ENCODE peak calls at places on chromosomes 5 and 9, in six cellular contexts. V is Karpas-422, U is AG09309, Z is NT2/D1, F is lung, W is neural progenitor cell. M is an unnamed sample.
A peak's percentile ranks its signal among the peaks of the same experiment; 100 is the strongest.

GRCh38 chr5:17951392-17952169 is 317.3 kb downstream of the TAF11L14 start:
- DNase-seq in V (no peak), U (no peak), Z (peak; percentile 55), F (no peak), W (peak; percentile 60), M (peak; percentile 55)

GRCh38 chr9:90860826-90861225 is 59.2 kb downstream of the SYK start:
- DNase-seq in V (peak; percentile 65), U (no peak), Z (no peak), F (peak; percentile 33), W (no peak), M (no peak)

GRCh38 chr5:32311404-32312193 is 1.1 kb downstream of the MTMR12 start:
- DNase-seq in V (peak; percentile 97), U (no peak), Z (peak; percentile 8), F (no peak), W (peak; percentile 15), M (no peak)

GRCh38 chr5:157900644-157901043 is 41.7 kb upstream of the CLINT1 start:
- DNase-seq in V (no peak), U (no peak), Z (peak; percentile 8), F (no peak), W (peak; percentile 50), M (no peak)

GRCh38 chr9:93010056-93010455 is 48.4 kb upstream of the SUSD3 start:
- DNase-seq in V (no peak), U (no peak), Z (no peak), F (no peak), W (no peak), M (no peak)

GRCh38 chr9:128638580-128638979 is 18.1 kb downstream of the DYNC2I2 start:
- DNase-seq in V (peak; percentile 38), U (no peak), Z (no peak), F (no peak), W (no peak), M (no peak)

GRCh38 chr9:81370096-81370495 is 319.3 kb downstream of the TLE1 start:
- DNase-seq in V (no peak), U (no peak), Z (no peak), F (no peak), W (no peak), M (no peak)

GRCh38 chr5:136891175-136891574 is 525.8 kb upstream of the TRPC7 start:
- DNase-seq in V (no peak), U (no peak), Z (no peak), F (no peak), W (no peak), M (no peak)

GRCh38 chr5:166117744-166118072 is 2173.7 kb upstream of the WWC1 start:
- DNase-seq in V (no peak), U (no peak), Z (no peak), F (no peak), W (no peak), M (no peak)

GRCh38 chr9:115018547-115019435 is 88.4 kb upstream of the TNFSF8 start:
- DNase-seq in V (no peak), U (peak; percentile 94), Z (no peak), F (no peak), W (no peak), M (no peak)

GRCh38 chr9:18666348-18666747 is 192.4 kb downstream of the ADAMTSL1 start:
- DNase-seq in V (no peak), U (no peak), Z (no peak), F (no peak), W (no peak), M (no peak)

DNA sequence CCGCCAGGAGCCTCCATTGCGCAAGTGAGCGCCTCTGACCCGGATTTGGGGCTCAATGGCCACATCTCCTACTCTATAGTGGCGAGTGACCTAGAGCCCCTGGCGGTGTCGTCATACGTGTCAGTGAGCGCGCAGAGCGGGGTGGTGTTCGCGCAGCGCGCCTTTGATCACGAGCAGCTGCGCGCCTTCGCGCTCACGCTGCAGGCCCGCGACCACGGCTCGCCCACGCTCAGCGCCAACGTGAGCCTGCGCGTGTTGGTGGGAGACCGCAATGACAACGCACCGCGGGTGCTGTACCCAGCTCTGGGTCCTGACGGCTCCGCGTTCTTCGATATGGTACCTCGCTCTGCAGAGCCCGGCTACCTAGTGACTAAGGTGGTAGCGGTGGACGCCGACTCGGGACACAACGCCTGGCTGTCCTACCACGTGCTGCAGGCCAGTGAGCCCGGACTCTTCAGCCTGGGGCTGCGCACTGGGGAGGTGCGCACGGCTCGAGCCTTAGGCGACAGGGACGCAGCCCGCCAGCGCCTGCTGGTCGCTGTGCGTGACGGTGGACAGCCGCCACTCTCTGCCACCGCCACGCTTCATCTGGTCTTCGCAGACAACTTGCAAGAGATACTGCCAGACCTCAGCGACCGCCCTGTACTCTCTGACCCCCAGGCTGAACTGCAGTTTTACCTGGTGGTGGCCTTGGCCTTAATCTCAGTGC is 1.9 kb downstream of the PCDHGB6 start:
- DNase-seq in V (no peak), U (no peak), Z (no peak), F (no peak), W (no peak), M (no peak)
- H3K4me3 ChIP-seq in V (no peak overlapping the region), U (no peak overlapping the region), Z (no peak overlapping the region), F (no peak overlapping the region), W (no peak overlapping the region), M (no peak overlapping the region)

DNA sequence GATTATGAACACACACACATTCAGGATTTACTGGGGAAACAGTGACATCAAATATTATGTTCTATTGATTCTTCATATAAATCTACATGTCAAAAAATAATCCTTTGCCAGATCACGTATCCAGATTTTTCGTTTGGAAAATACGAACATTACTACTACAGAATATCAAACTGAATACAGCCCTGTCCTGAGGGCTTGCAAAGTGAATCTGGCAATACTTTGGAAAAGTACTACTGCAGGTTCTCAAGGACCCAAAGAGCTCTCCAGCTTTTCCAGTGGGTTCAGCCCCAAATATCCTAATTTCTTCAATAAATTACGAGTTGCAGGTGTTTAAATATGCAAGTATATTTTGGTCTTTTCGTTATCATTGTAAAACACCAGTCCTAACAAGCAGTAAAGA is 411 bp upstream of the NDUFS4 start:
- DNase-seq in V (no peak), U (no peak), Z (no peak), F (no peak), W (no peak), M (no peak)
- H3K4me3 ChIP-seq in V (peak overlapping the region; percentile 87), U (peak overlapping the region; percentile 99), Z (peak overlapping the region; percentile 51), F (no peak overlapping the region), W (peak overlapping the region; percentile 82), M (no peak overlapping the region)

DNA sequence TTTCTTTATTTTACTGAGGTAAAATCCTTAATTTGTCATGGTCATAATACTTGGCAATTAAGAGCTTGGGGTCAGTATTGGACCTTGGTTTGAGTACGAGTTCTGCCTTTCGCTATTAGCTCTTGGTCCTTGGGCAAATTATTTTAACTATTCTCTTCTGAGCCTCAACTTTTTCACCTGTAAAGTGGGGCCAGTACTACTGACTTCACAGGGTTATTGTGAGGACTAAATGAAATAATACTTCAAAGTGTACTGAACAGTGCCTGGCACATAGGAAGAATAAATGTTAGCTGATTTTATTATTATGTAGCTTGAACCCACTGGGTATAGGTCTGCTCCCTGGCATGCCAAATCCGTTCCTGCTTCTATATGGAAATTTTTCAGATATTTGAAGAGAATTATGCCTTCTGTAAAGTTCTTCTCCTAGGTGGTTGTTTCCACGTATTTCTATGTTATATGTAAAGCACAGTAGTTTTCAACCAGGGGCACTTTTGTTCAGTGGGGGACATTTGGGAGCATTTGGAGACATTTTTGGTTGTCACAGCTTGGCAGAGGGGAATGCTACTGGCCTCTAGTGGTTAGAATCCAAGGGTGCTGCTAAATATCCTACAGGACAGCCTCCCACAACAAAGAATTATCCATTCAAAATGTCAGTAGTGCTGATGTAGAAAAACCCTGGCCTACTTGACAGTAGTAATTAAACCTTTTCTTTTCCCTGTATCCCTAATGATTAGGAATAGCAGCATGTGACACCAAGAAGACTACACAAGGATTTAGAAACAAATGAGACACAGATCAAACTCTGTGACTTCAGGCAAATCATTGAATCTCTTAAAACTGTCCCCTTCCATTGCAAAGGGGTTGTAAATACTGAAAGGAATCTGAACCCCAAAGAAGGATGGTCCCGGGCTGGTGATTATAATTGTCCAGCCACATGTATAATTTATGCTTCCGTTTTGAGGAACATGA is 4.5 kb downstream of the RCL1 start:
- DNase-seq in V (peak; percentile 61), U (no peak), Z (peak; percentile 20), F (no peak), W (peak; percentile 70), M (no peak)
- H3K4me3 ChIP-seq in V (no peak overlapping the region), U (no peak overlapping the region), Z (no peak overlapping the region), F (no peak overlapping the region), W (no peak overlapping the region), M (no peak overlapping the region)

GRCh38 chr5:178469975-178470692 is 120.1 kb downstream of the COL23A1 start:
- DNase-seq in V (no peak), U (no peak), Z (no peak), F (no peak), W (no peak), M (no peak)

GRCh38 chr5:178467261-178468195 is 122.7 kb downstream of the COL23A1 start:
- DNase-seq in V (no peak), U (no peak), Z (no peak), F (peak; percentile 58), W (no peak), M (no peak)

GRCh38 chr5:178466342-178466741 is 123.9 kb downstream of the COL23A1 start:
- DNase-seq in V (no peak), U (no peak), Z (no peak), F (no peak), W (no peak), M (no peak)

GRCh38 chr5:178469011-178469974 is 120.9 kb downstream of the COL23A1 start:
- DNase-seq in V (no peak), U (no peak), Z (no peak), F (no peak), W (no peak), M (no peak)

DNA sequence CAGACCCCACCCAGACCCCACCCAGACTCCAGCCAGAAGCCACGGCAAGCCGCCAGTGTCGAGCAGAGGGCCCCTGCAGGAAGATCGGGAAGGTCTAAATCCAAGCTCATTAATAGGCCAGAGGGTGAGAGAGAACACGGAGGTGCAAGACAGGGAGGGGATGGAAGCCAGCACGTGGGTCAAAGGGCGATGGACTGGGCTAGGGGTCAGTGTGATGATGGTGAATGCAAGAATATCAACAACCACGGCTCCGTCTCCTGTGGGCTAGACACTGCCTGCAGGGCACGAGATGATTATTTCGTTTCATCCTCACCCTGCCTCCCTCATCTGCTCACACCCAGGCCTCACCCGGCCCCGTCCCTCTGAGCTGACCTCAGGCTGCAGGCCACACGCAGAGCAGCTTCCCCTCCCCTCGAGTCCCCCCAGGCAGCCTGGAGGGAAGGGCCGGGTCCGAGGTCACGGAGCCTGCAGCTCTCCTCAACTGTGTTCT is 122.0 kb downstream of the COL23A1 start:
- DNase-seq in V (no peak), U (no peak), Z (no peak), F (no peak), W (no peak), M (no peak)
- H3K4me3 ChIP-seq in V (no peak overlapping the region), U (no peak overlapping the region), Z (no peak overlapping the region), F (no peak overlapping the region), W (no peak overlapping the region), M (no peak overlapping the region)

GRCh38 chr5:173575985-173576384 is 40.5 kb downstream of the BOD1 start:
- DNase-seq in V (no peak), U (no peak), Z (no peak), F (no peak), W (no peak), M (no peak)
- H3K4me3 ChIP-seq in V (no peak overlapping the region), U (no peak overlapping the region), Z (no peak overlapping the region), F (no peak overlapping the region), W (no peak overlapping the region), M (no peak overlapping the region)

M was measured in iPS DF 6.9.